ENCODE peak calls at places on chromosome 22, in four cellular contexts. J is GM12878, W is HL-60, E is K562. H is an unnamed sample.

GRCh38 chr22:46053563-46054090 is 76.7 kb upstream of the WNT7B start:
- DNase-seq in J (no peak), W (no peak), E (no peak), H (peak)

GRCh38 chr22:48714231-48714630 is 1113.4 kb downstream of the BRD1 start:
- DNase-seq in J (no peak), W (no peak), E (no peak), H (no peak)

GRCh38 chr22:49549256-49549655 is 278.4 kb downstream of the BRD1 start:
- DNase-seq in J (no peak), W (no peak), E (no peak), H (no peak)

GRCh38 chr22:50178471-50178864 is 7.2 kb upstream of the TRABD start:
- DNase-seq in J (no peak), W (no peak), E (no peak), H (no peak)

GRCh38 chr22:39311592-39312400 is 7.6 kb downstream of the RPL3 start:
- DNase-seq in J (no peak), W (no peak), E (peak), H (no peak)

GRCh38 chr22:40238425-40239344 is 61.0 kb downstream of the TNRC6B start:
- DNase-seq in J (no peak), W (no peak), E (no peak), H (no peak)

GRCh38 chr22:19497245-19497644 is 17.5 kb downstream of the CDC45 start:
- DNase-seq in J (no peak), W (no peak), E (peak), H (no peak)

GRCh38 chr22:24975125-24975640 is 22.7 kb downstream of the KIAA1671 start:
- DNase-seq in J (no peak), W (no peak), E (no peak), H (no peak)

GRCh38 chr22:46591890-46592289 is 28.3 kb upstream of the GRAMD4 start:
- DNase-seq in J (no peak), W (no peak), E (no peak), H (no peak)

GRCh38 chr22:18023509-18024275 is 669 bp downstream of the MICAL3 start:
- DNase-seq in J (no peak), W (no peak), E (peak), H (peak)

GRCh38 chr22:16844529-16844928 is 19.3 kb upstream of the XKR3 start:
- DNase-seq in J (no peak), W (no peak), E (no peak), H (no peak)

GRCh38 chr22:41976961-41977566 is 7.8 kb downstream of the SEPTIN3 start:
- DNase-seq in J (no peak), W (no peak), E (no peak), H (no peak)

GRCh38 chr22:23495614-23496444 is 84.3 kb downstream of the IGLL1 start:
- DNase-seq in J (no peak), W (no peak), E (no peak), H (no peak)

GRCh38 chr22:37999640-38000272 is 15.4 kb upstream of the SOX10 start:
- DNase-seq in J (no peak), W (peak), E (peak), H (no peak)

GRCh38 chr22:41777749-41778395 is 22.6 kb upstream of the CCDC134 start:
- DNase-seq in J (no peak), W (no peak), E (no peak), H (no peak)

GRCh38 chr22:23467721-23468294 is 112.3 kb downstream of the IGLL1 start:
- DNase-seq in J (no peak), W (no peak), E (no peak), H (no peak)

GRCh38 chr22:35301370-35301874 is 1.7 kb downstream of the TOM1 start:
- DNase-seq in J (no peak), W (peak), E (peak), H (no peak)

GRCh38 chr22:37162221-37163095 is 12.7 kb upstream of the IL2RB start:
- DNase-seq in J (peak), W (no peak), E (no peak), H (peak)

GRCh38 chr22:42270512-42271190 is at the start of gene TCF20:
- DNase-seq in J (no peak), W (peak), E (peak), H (peak)

GRCh38 chr22:24037851-24038765 is 27.0 kb downstream of the CABIN1 start:
- DNase-seq in J (no peak), W (no peak), E (no peak), H (no peak)

GRCh38 chr22:46828323-46829139 is 66.1 kb downstream of the TBC1D22A start:
- DNase-seq in J (no peak), W (no peak), E (no peak), H (no peak)

GRCh38 chr22:36776722-36777121 is 803 bp upstream of the IFT27 start:
- DNase-seq in J (no peak), W (no peak), E (no peak), H (no peak)

GRCh38 chr22:34917239-34917638 is 148.7 kb upstream of the ISX start:
- DNase-seq in J (no peak), W (no peak), E (no peak), H (no peak)

GRCh38 chr22:43510226-43511070 is 98.6 kb downstream of the MPPED1 start:
- DNase-seq in J (no peak), W (no peak), E (no peak), H (no peak)

GRCh38 chr22:36740716-36741115 is 35.2 kb downstream of the IFT27 start:
- DNase-seq in J (no peak), W (no peak), E (no peak), H (no peak)

GRCh38 chr22:48639896-48640732 is 1187.6 kb downstream of the BRD1 start:
- DNase-seq in J (no peak), W (no peak), E (no peak), H (no peak)

GRCh38 chr22:24437820-24438328 is 10.5 kb downstream of the ADORA2A start:
- DNase-seq in J (peak), W (no peak), E (no peak), H (peak)

GRCh38 chr22:23278883-23279675 is 98.8 kb downstream of the BCR start:
- DNase-seq in J (no peak), W (no peak), E (no peak), H (no peak)

GRCh38 chr22:24588370-24588755 is 4.5 kb downstream of the LRRC75B start:
- DNase-seq in J (no peak), W (no peak), E (no peak), H (no peak)

GRCh38 chr22:19483481-19484244 is 3.9 kb downstream of the CDC45 start:
- DNase-seq in J (no peak), W (no peak), E (no peak), H (no peak)

GRCh38 chr22:18994780-18995711 is 59.0 kb upstream of the PRODH start:
- DNase-seq in J (no peak), W (no peak), E (no peak), H (no peak)

GRCh38 chr22:36381513-36382079 is 6.2 kb downstream of the MYH9 start:
- DNase-seq in J (no peak), W (no peak), E (no peak), H (no peak)

GRCh38 chr22:38403806-38404205 is 51.2 kb downstream of the KCNJ4 start:
- DNase-seq in J (no peak), W (no peak), E (no peak), H (no peak)

GRCh38 chr22:50112151-50113118 is 22.6 kb downstream of the MOV10L1 start:
- DNase-seq in J (no peak), W (peak), E (no peak), H (no peak)

GRCh38 chr22:36599771-36600170 is 70.8 kb upstream of the EIF3D start:
- DNase-seq in J (no peak), W (no peak), E (no peak), H (no peak)

GRCh38 chr22:43704051-43704450 is 108.1 kb downstream of the EFCAB6 start:
- DNase-seq in J (no peak), W (no peak), E (no peak), H (no peak)

GRCh38 chr22:48957987-48958321 is 869.7 kb downstream of the BRD1 start:
- DNase-seq in J (no peak), W (no peak), E (no peak), H (no peak)

GRCh38 chr22:49242480-49242879 is 585.2 kb downstream of the BRD1 start:
- DNase-seq in J (no peak), W (no peak), E (no peak), H (no peak)

GRCh38 chr22:39177456-39177775 is 24.9 kb upstream of the CBX7 start:
- DNase-seq in J (no peak), W (no peak), E (no peak), H (no peak)

GRCh38 chr22:31083377-31083768 is 2.3 kb downstream of the SMTN start:
- DNase-seq in J (no peak), W (no peak), E (no peak), H (no peak)
- TF ChIP-seq POLR2AphosphoS5 in J (no peak), W (no peak), E (no peak), H (no peak)

DNA sequence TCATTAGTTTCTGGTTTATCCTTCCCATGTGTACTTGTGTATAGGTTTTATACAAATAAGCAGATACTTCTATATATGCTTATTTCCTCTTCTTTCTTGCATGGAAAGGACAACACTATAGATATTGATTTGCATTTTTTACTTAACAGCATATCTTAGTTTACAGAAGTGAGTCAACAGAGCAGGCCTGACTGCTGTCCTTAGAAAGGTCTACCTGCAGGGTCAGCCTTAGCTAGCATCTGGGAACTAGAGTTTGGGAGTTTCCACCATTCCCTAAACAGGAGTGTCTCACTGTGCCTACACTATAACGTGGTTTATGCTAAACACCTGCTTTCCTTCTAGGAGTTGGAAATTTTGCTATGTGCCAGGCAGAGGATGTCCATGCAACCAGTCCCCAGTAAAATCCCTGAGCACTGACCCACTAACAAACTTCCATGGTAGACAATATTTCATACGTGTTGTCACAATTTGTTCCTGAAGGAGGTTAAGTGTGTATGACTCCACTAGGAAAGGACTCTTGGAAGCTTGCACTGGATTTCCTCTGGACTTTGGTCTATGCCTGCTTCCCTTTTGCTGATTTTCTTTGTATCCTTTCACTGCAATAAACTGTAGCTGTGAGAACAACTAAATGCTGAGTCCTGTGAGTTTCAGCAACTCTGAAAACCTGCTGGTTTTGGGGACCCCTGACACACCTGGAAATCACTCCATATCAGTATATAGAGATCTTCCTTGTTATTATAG is 17.7 kb downstream of the PRR14L start:
- DNase-seq in J (no peak), W (no peak), E (no peak), H (no peak)
- TF ChIP-seq SPI1 in J (no peak), W (no peak), E (no peak), H (no peak)

DNA sequence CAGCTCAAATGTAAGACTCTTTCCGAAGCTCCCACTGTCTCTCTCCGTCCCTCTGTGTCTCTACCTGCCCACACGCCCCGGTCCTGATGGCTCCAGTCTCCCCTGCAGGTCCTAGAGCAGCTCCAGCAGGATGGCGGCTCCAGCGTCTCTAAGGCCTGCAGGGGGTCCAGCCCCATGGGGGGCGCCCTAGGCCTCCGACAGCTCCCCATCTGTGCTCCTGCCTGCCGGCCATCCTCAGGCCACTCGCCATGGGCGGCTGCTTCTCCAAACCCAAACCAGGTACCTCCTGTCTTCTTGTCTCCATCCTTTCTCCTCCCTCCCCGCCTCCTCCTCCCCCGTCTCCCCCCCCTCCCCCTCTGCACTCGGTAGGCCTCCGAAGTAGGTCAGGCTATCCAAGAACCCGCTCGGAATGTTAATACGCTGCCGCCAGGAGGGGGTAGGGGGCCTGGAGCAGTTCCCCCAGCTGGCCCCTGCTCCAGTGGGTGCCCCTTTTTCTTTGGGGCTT is 694 bp downstream of the AIFM3 start:
- DNase-seq in J (no peak), W (no peak), E (peak), H (no peak)
- TF ChIP-seq POLR2AphosphoS5 in J (no peak), W (no peak), E (no peak), H (no peak)

GRCh38 chr22:28710889-28711285 is 30.7 kb downstream of the CHEK2 start:
- DNase-seq in J (no peak), W (no peak), E (no peak), H (no peak)
- TF ChIP-seq SPI1 in J (no peak), W (no peak), E (no peak), H (no peak)

GRCh38 chr22:27108425-27109114 is 451.2 kb downstream of the MIAT start:
- DNase-seq in J (no peak), W (no peak), E (no peak), H (no peak)
- TF ChIP-seq POLR2AphosphoS5 in J (no peak), W (no peak), E (no peak), H (no peak)

DNA sequence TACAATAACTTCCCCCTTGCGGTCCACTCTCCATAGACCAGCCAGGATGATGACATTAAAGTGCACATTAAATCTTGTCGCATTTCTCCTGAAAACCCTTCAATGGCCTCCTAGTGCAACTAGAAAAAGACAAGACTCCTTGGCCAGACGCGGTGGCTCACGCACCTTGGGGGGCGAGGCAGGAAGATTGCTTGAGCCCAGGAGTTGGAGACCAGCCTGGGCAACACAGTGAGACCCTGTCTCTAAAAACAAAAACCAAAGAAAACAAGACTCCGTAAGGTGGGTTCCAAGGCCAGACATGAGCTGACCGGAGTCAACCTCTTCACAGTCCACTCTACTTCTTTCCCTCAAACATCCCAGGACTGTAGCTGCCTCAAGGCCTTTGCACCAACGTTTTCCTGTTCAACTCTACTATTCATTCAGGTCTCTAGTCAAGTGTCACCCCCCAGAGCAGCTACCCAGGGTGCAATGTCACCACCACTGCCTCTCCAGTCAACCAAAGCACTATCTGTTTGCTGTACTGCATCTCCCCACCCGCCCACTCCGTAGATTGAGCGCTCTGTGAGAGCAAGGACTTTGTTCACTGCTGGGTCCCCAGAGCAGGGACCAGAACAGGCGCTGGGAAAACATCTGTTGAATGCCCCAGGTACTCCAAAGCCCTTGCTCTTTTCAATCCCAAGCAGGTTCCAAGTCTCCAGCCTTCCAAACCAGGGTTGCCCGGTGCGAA is 739 bp downstream of the ZMAT5 start:
- DNase-seq in J (no peak), W (no peak), E (peak), H (peak)
- TF ChIP-seq SPI1 in J (no peak), W (no peak), E (no peak), H (no peak)